ENCODE peak calls at places on chromosomes 16 and 17, in six cellular contexts. V, T, A, U, O and K are unnamed samples.
A peak's percentile ranks its signal among the peaks of the same experiment; 100 is the strongest.

GRCh38 chr17:80109066-80109618 is 7.8 kb downstream of the GAA start:
- DNase-seq in V (no peak), T (no peak), A (no peak), U (no peak), O (peak; percentile 33), K (no peak)

GRCh38 chr16:89130448-89130847 is 36.8 kb downstream of the ACSF3 start:
- DNase-seq in V (no peak), T (no peak), A (no peak), U (no peak), O (no peak), K (no peak)

GRCh38 chr17:7570351-7570750 is 8.6 kb downstream of the SENP3 start:
- DNase-seq in V (no peak), T (no peak), A (no peak), U (no peak), O (no peak), K (no peak)

GRCh38 chr16:88526008-88526905 is 43.9 kb upstream of the ZC3H18 start:
- DNase-seq in V (no peak), T (no peak), A (no peak), U (no peak), O (no peak), K (no peak)

GRCh38 chr17:17314501-17315071 is 11.4 kb downstream of the NT5M start:
- DNase-seq in V (no peak), T (no peak), A (peak; percentile 8), U (no peak), O (peak; percentile 8), K (no peak)

GRCh38 chr16:89581861-89582563 is 6.5 kb downstream of the CPNE7 start:
- DNase-seq in V (no peak), T (peak; percentile 43), A (peak; percentile 80), U (peak; percentile 43), O (no peak), K (no peak)

GRCh38 chr17:4856937-4857314 is 23.8 kb downstream of the MINK1 start:
- DNase-seq in V (no peak), T (no peak), A (no peak), U (no peak), O (no peak), K (no peak)

GRCh38 chr16:89506791-89507191 is 1.4 kb upstream of the SPG7 start:
- DNase-seq in V (no peak), T (no peak), A (no peak), U (no peak), O (no peak), K (no peak)

GRCh38 chr17:60086822-60087591 is 8.3 kb upstream of the HEATR6 start:
- DNase-seq in V (no peak), T (peak; percentile 29), A (no peak), U (no peak), O (no peak), K (no peak)

GRCh38 chr17:75753514-75754377 is 11.2 kb downstream of the GALK1 start:
- DNase-seq in V (no peak), T (no peak), A (peak; percentile 51), U (peak; percentile 74), O (peak; percentile 84), K (peak; percentile 93)

GRCh38 chr16:15993541-15993940 is 44.1 kb downstream of the ABCC1 start:
- DNase-seq in V (no peak), T (no peak), A (no peak), U (no peak), O (no peak), K (no peak)

GRCh38 chr17:44178133-44178532 is 7.6 kb downstream of the ASB16 start:
- DNase-seq in V (no peak), T (no peak), A (no peak), U (no peak), O (no peak), K (no peak)

GRCh38 chr16:24833352-24833751 is 12.4 kb upstream of the SLC5A11 start:
- DNase-seq in V (no peak), T (no peak), A (no peak), U (no peak), O (no peak), K (no peak)

GRCh38 chr16:57538235-57538711 is 1.9 kb upstream of the CCDC102A start:
- DNase-seq in V (no peak), T (no peak), A (peak; percentile 23), U (no peak), O (no peak), K (no peak)

GRCh38 chr17:35460354-35460851 is 11.8 kb upstream of the SLFN13 start:
- DNase-seq in V (peak; percentile 39), T (peak; percentile 42), A (peak; percentile 88), U (peak; percentile 87), O (peak; percentile 95), K (peak; percentile 78)

GRCh38 chr17:79626156-79626890 is 15.5 kb upstream of the RBFOX3 start:
- DNase-seq in V (no peak), T (no peak), A (no peak), U (peak; percentile 3), O (peak; percentile 33), K (no peak)

GRCh38 chr17:78779848-78780247 is 2.2 kb downstream of the CYTH1 start:
- DNase-seq in V (no peak), T (no peak), A (no peak), U (peak; percentile 65), O (peak; percentile 88), K (no peak)

GRCh38 chr17:10447035-10447931 is 22.1 kb downstream of the MYH4 start:
- DNase-seq in V (no peak), T (peak; percentile 5), A (no peak), U (peak; percentile 37), O (no peak), K (no peak)

GRCh38 chr16:4689864-4690704 is 3.3 kb upstream of the NUDT16L1 start:
- DNase-seq in V (no peak), T (no peak), A (no peak), U (no peak), O (no peak), K (no peak)

GRCh38 chr17:68451650-68452354 is 5.5 kb downstream of the WIPI1 start:
- DNase-seq in V (no peak), T (no peak), A (no peak), U (no peak), O (no peak), K (no peak)

GRCh38 chr16:57146735-57147134 is 39.1 kb downstream of the PSME3IP1 start:
- DNase-seq in V (no peak), T (peak; percentile 46), A (no peak), U (no peak), O (no peak), K (no peak)

GRCh38 chr17:62819511-62820221 is 11.6 kb upstream of the MARCHF10 start:
- DNase-seq in V (no peak), T (peak; percentile 96), A (peak; percentile 63), U (peak; percentile 21), O (peak; percentile 58), K (no peak)

GRCh38 chr17:81931557-81932332 is 4.2 kb upstream of the MAFG start:
- DNase-seq in V (no peak), T (no peak), A (no peak), U (no peak), O (no peak), K (no peak)

GRCh38 chr17:40582328-40582901 is 17.1 kb upstream of the CCR7 start:
- DNase-seq in V (peak; percentile 99), T (no peak), A (peak; percentile 59), U (peak; percentile 67), O (peak; percentile 95), K (no peak)

GRCh38 chr17:49035470-49036269 is 38.5 kb downstream of the IGF2BP1 start:
- DNase-seq in V (no peak), T (peak; percentile 67), A (peak; percentile 50), U (peak; percentile 60), O (peak; percentile 56), K (peak; percentile 51)

GRCh38 chr17:30332057-30332542 is 1.8 kb downstream of the TMIGD1 start:
- DNase-seq in V (peak; percentile 72), T (peak; percentile 73), A (no peak), U (peak; percentile 24), O (peak; percentile 60), K (no peak)

GRCh38 chr16:11005611-11005975 is 61.2 kb downstream of the CLEC16A start:
- DNase-seq in V (no peak), T (no peak), A (no peak), U (no peak), O (no peak), K (no peak)

GRCh38 chr16:11675561-11676511 is 7.6 kb downstream of the SNN start:
- DNase-seq in V (no peak), T (peak; percentile 64), A (peak; percentile 84), U (peak; percentile 69), O (peak; percentile 89), K (no peak)

GRCh38 chr16:48408688-48409087 is 23.5 kb upstream of the SIAH1 start:
- DNase-seq in V (no peak), T (peak; percentile 20), A (peak; percentile 39), U (peak; percentile 54), O (no peak), K (no peak)

GRCh38 chr17:60107526-60108257 is 29.0 kb upstream of the HEATR6 start:
- DNase-seq in V (no peak), T (peak; percentile 55), A (no peak), U (no peak), O (no peak), K (no peak)

DNA sequence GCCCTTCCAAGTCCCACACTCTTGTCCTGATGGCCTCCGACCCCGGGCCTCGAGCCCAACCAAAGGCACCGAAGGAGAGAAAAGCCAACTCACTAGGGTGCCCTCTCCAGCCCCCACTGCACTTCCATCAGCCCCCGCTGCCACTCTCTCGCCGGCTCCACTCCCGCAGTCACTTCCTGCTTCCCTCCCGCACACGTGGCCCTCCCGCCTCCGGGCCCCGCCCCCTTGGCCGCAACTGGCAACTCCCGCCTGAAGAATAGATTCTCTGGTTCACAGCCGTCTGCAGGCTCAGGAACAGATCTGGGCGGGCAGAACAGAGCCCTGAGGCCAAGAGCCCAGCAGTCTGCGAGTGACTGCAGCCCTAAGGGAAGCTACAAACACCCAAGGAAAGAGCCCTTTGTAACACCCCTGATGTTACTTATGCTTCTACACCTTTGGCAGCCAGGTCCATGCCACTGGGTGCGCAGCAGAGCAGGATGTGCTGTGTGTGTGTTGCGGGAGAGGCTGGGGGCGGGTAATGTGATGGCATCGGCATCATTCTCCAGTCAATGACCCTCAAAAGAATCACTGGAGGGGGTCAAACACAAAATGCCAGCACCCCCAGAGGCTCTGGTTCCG is at the start of gene SLC39A11:
- DNase-seq in V (peak; percentile 67), T (peak; percentile 95), A (peak; percentile 93), U (peak; percentile 94), O (peak; percentile 95), K (peak; percentile 87)
- TF ChIP-seq POLR2A in V (peak; percentile 94), T (peak; percentile 93), A (no peak), U (peak; percentile 44), O (no peak), K (peak; percentile 87)

DNA sequence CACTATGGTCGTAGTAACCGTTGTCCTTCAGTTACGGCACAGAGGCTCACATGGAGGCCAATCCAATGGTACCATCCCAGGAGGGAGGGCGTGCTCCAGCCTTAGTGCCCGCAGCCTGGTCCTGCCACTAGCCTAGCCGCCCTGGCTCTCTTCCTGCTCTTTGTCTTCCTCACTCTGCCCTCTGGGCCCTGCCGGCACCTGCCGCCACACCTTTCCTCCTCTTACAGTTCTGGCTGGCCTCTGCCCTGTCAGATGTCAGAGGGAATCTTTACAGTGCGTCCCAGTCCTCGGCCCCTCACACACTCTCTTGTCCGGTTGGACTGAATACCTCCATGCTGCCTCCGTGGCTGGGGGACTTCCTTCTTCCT is 23.4 kb downstream of the GINS2 start:
- DNase-seq in V (no peak), T (no peak), A (no peak), U (no peak), O (no peak), K (no peak)
- TF ChIP-seq POLR2A in V (no peak), T (no peak), A (no peak), U (no peak), O (no peak), K (no peak)

GRCh38 chr16:3023415-3023668 is 400 bp downstream of the HCFC1R1 start:
- DNase-seq in V (no peak), T (no peak), A (no peak), U (no peak), O (no peak), K (no peak)
- TF ChIP-seq POLR2A in V (no peak), T (no peak), A (no peak), U (no peak), O (no peak), K (no peak)

GRCh38 chr16:54750249-54750648 is 180.4 kb upstream of the IRX5 start:
- DNase-seq in V (no peak), T (no peak), A (no peak), U (no peak), O (no peak), K (no peak)
- TF ChIP-seq POLR2A in V (no peak), T (no peak), A (no peak), U (no peak), O (no peak), K (no peak)